ENCODE peak calls at places on chromosomes 3 and 15, in eight cellular contexts. F is HTR-8/SVneo, Z is PC-3, J is SW 1271, H is EL, C is retina, B is GDM1, P is kidney tubule cell. X is an unnamed sample.

GRCh38 chr15:75202251-75203016 is 752 bp downstream of the C15orf39 start:
- DNase-seq in F (peak), Z (peak), J (peak), H (peak), C (peak), B (no peak), P (peak), X (no peak)

GRCh38 chr15:22806156-22806555 is 19.7 kb downstream of the NIPA1 start:
- DNase-seq in F (no peak), Z (no peak), J (no peak), H (no peak), C (no peak), B (no peak), P (no peak), X (no peak)

GRCh38 chr3:157134620-157135191 is 25.2 kb downstream of the CCNL1 start:
- DNase-seq in F (no peak), Z (peak), J (no peak), H (no peak), C (no peak), B (no peak), P (peak), X (no peak)

GRCh38 chr3:179451335-179452165 is at the start of gene GNB4:
- DNase-seq in F (peak), Z (peak), J (peak), H (peak), C (peak), B (peak), P (peak), X (peak)

GRCh38 chr15:71547066-71547465 is 263.3 kb upstream of the NR2E3 start:
- DNase-seq in F (no peak), Z (no peak), J (no peak), H (no peak), C (peak), B (no peak), P (no peak), X (no peak)

GRCh38 chr3:37967252-37967881 is 23.2 kb upstream of the VILL start:
- DNase-seq in F (peak), Z (peak), J (peak), H (peak), C (peak), B (peak), P (peak), X (peak)

GRCh38 chr15:72827216-72827615 is 43.7 kb upstream of the ADPGK start:
- DNase-seq in F (no peak), Z (no peak), J (no peak), H (no peak), C (no peak), B (no peak), P (no peak), X (no peak)

GRCh38 chr3:187773963-187774789 is 28.9 kb upstream of the BCL6 start:
- DNase-seq in F (no peak), Z (no peak), J (no peak), H (no peak), C (no peak), B (peak), P (peak), X (no peak)

GRCh38 chr3:178736300-178736699 is 200.1 kb downstream of the KCNMB2 start:
- DNase-seq in F (no peak), Z (no peak), J (no peak), H (no peak), C (no peak), B (no peak), P (no peak), X (no peak)

GRCh38 chr3:9681723-9682081 is 21.9 kb upstream of the CPNE9 start:
- DNase-seq in F (no peak), Z (no peak), J (no peak), H (no peak), C (no peak), B (no peak), P (no peak), X (no peak)

GRCh38 chr15:69265347-69265955 is 33.3 kb upstream of the PAQR5 start:
- DNase-seq in F (peak), Z (peak), J (peak), H (peak), C (no peak), B (no peak), P (peak), X (peak)

GRCh38 chr3:171673951-171674350 is 136.3 kb downstream of the PLD1 start:
- DNase-seq in F (no peak), Z (no peak), J (no peak), H (no peak), C (no peak), B (no peak), P (peak), X (no peak)

GRCh38 chr3:56855856-56856538 is 54.2 kb upstream of the ARHGEF3 start:
- DNase-seq in F (peak), Z (peak), J (no peak), H (no peak), C (peak), B (peak), P (no peak), X (no peak)

GRCh38 chr3:120681018-120681417 is 1.0 kb downstream of the HGD start:
- DNase-seq in F (no peak), Z (no peak), J (no peak), H (no peak), C (no peak), B (no peak), P (no peak), X (no peak)

GRCh38 chr15:95291878-95292472 is 1038.5 kb upstream of the NR2F2 start:
- DNase-seq in F (peak), Z (peak), J (peak), H (peak), C (peak), B (no peak), P (peak), X (peak)

GRCh38 chr15:23687143-23687470 is at the start of gene NDN:
- DNase-seq in F (no peak), Z (no peak), J (no peak), H (peak), C (peak), B (no peak), P (peak), X (no peak)

GRCh38 chr3:116614795-116615362 is 94.7 kb upstream of the TUSC7 start:
- DNase-seq in F (no peak), Z (peak), J (no peak), H (no peak), C (peak), B (no peak), P (peak), X (no peak)

GRCh38 chr15:55824857-55825613 is 82.1 kb upstream of the PRTG start:
- DNase-seq in F (no peak), Z (no peak), J (no peak), H (no peak), C (no peak), B (no peak), P (no peak), X (no peak)

GRCh38 chr3:70273492-70273891 is 38.9 kb downstream of the MDFIC2 start:
- DNase-seq in F (no peak), Z (no peak), J (no peak), H (no peak), C (no peak), B (no peak), P (peak), X (no peak)

GRCh38 chr3:181555681-181556080 is 156.0 kb upstream of the SOX2 start:
- DNase-seq in F (no peak), Z (no peak), J (no peak), H (no peak), C (no peak), B (no peak), P (no peak), X (no peak)

GRCh38 chr3:175002732-175003143 is 143.6 kb downstream of the NAALADL2 start:
- DNase-seq in F (peak), Z (peak), J (no peak), H (peak), C (no peak), B (no peak), P (no peak), X (no peak)

GRCh38 chr3:42802876-42803799 is 1.2 kb downstream of the HIGD1A start:
- DNase-seq in F (peak), Z (peak), J (peak), H (peak), C (peak), B (no peak), P (peak), X (no peak)

GRCh38 chr3:115922681-115923347 is 299.5 kb downstream of the GAP43 start:
- DNase-seq in F (no peak), Z (peak), J (peak), H (peak), C (no peak), B (no peak), P (peak), X (no peak)

GRCh38 chr3:116425126-116425525 is 20.2 kb downstream of the LSAMP start:
- DNase-seq in F (no peak), Z (no peak), J (no peak), H (no peak), C (no peak), B (no peak), P (no peak), X (no peak)

GRCh38 chr3:10563396-10563795 is 58.0 kb upstream of the ATP2B2 start:
- DNase-seq in F (no peak), Z (no peak), J (no peak), H (no peak), C (no peak), B (no peak), P (no peak), X (no peak)

X was measured in KG1.